ENCODE peak calls at places on chromosomes 12 and 14, in seven cellular contexts. Z, K, L, N, S, X and C are unnamed samples.
A peak's percentile ranks its signal among the peaks of the same experiment; 100 is the strongest.

GRCh38 chr14:81571437-81571836 is 37.8 kb upstream of the SEL1L start:
- DNase-seq in L (no peak), X (no peak), N (no peak), K (no peak), Z (no peak), S (no peak), C (no peak)

GRCh38 chr14:104749111-104749649 is 3.8 kb upstream of the SIVA1 start:
- DNase-seq in L (peak; percentile 43), Z (no peak), X (no peak), K (peak; percentile 52), N (no peak), S (no peak), C (peak; percentile 48)

GRCh38 chr12:115160290-115161108 is 476.5 kb upstream of the TBX3 start:
- DNase-seq in L (no peak), K (no peak), Z (no peak), S (no peak), X (no peak), N (no peak), C (no peak)

GRCh38 chr14:75418779-75419768 is 8.7 kb upstream of the JDP2 start:
- DNase-seq in K (no peak), X (no peak), N (no peak), S (no peak), Z (no peak), L (peak; percentile 74), C (no peak)

GRCh38 chr14:99415496-99416281 is 65.0 kb downstream of the SETD3 start:
- DNase-seq in Z (peak; percentile 81), N (peak; percentile 38), S (peak; percentile 54), L (peak; percentile 84), K (no peak), X (peak; percentile 56), C (peak; percentile 81)

GRCh38 chr12:113949321-113950305 is 16.5 kb downstream of the RBM19 start:
- DNase-seq in K (no peak), L (no peak), N (no peak), Z (no peak), S (no peak), X (no peak), C (no peak)

GRCh38 chr12:7609480-7609879 is 56.2 kb downstream of the APOBEC1 start:
- DNase-seq in X (no peak), K (no peak), S (no peak), N (no peak), Z (no peak), L (no peak), C (no peak)

GRCh38 chr14:91324606-91324950 is 80.1 kb upstream of the GPR68 start:
- DNase-seq in X (no peak), K (no peak), S (no peak), Z (no peak), N (no peak), L (no peak), C (no peak)

GRCh38 chr12:123602651-123603195 is 824 bp downstream of the DDX55 start:
- DNase-seq in K (no peak), X (no peak), S (no peak), L (peak; percentile 27), Z (no peak), N (no peak), C (no peak)

GRCh38 chr12:78149459-78149858 is 318.8 kb downstream of the NAV3 start:
- DNase-seq in K (no peak), N (peak; percentile 21), X (no peak), S (no peak), L (no peak), Z (no peak), C (no peak)

GRCh38 chr12:6605425-6606330 is 1.5 kb downstream of the CHD4 start:
- DNase-seq in K (no peak), N (no peak), X (no peak), L (peak; percentile 52), Z (no peak), S (no peak), C (no peak)

GRCh38 chr14:68976160-68977067 is 2.7 kb downstream of the ACTN1 start:
- DNase-seq in Z (no peak), L (no peak), S (no peak), K (no peak), N (peak; percentile 75), X (no peak), C (no peak)

GRCh38 chr12:117189725-117190209 is 503 bp downstream of the FBXO21 start:
- DNase-seq in S (peak; percentile 19), K (no peak), N (peak; percentile 25), X (no peak), Z (no peak), L (peak; percentile 62), C (no peak)

GRCh38 chr12:18250313-18250916 is 10.9 kb upstream of the PIK3C2G start:
- DNase-seq in N (peak; percentile 40), S (peak; percentile 23), L (peak; percentile 60), X (peak; percentile 44), K (no peak), Z (peak; percentile 52), C (peak; percentile 76)

GRCh38 chr12:22360772-22361171 is 26.3 kb upstream of the ST8SIA1 start:
- DNase-seq in S (no peak), K (no peak), X (no peak), Z (no peak), N (no peak), L (no peak), C (no peak)

GRCh38 chr12:52147367-52147972 is 44.3 kb downstream of the KRT80 start:
- DNase-seq in K (peak; percentile 81), X (peak; percentile 97), L (no peak), S (no peak), Z (peak; percentile 88), N (peak; percentile 87), C (peak; percentile 88)

GRCh38 chr12:19945559-19946485 is 422.5 kb upstream of the PDE3A start:
- DNase-seq in Z (no peak), L (no peak), X (no peak), N (no peak), K (no peak), S (no peak), C (no peak)

GRCh38 chr12:30573145-30573544 is 122.5 kb downstream of the IPO8 start:
- DNase-seq in K (no peak), L (no peak), N (no peak), X (no peak), S (no peak), Z (no peak), C (no peak)

GRCh38 chr12:129696405-129696804 is 207.4 kb downstream of the TMEM132D start:
- DNase-seq in L (no peak), Z (no peak), X (no peak), N (no peak), S (no peak), K (no peak), C (no peak)

GRCh38 chr12:98154850-98155249 is 360.5 kb upstream of the TMPO start:
- DNase-seq in K (no peak), L (peak; percentile 53), Z (no peak), X (no peak), N (no peak), S (peak; percentile 20), C (peak; percentile 15)

GRCh38 chr12:23816394-23816851 is 133.0 kb downstream of the SOX5 start:
- DNase-seq in K (no peak), N (no peak), S (no peak), L (no peak), Z (no peak), X (no peak), C (no peak)

GRCh38 chr12:78146365-78146772 is 315.7 kb downstream of the NAV3 start:
- DNase-seq in X (peak; percentile 5), N (no peak), L (peak; percentile 61), K (no peak), S (no peak), Z (peak; percentile 15), C (peak; percentile 26)

GRCh38 chr14:86934196-86934595 is 1058.8 kb downstream of the GALC start:
- DNase-seq in K (no peak), S (no peak), L (no peak), X (no peak), N (no peak), Z (no peak), C (no peak)

GRCh38 chr12:66144796-66145754 is 14.5 kb upstream of the LLPH start:
- DNase-seq in L (peak; percentile 44), Z (peak; percentile 30), K (no peak), S (no peak), X (peak; percentile 46), N (peak; percentile 52), C (peak; percentile 43)

GRCh38 chr12:47377414-47378221 is 297.9 kb upstream of the AMIGO2 start:
- DNase-seq in X (peak; percentile 98), K (peak; percentile 91), Z (peak; percentile 76), N (peak; percentile 99), L (no peak), S (no peak), C (peak; percentile 97)

GRCh38 chr12:5785601-5786000 is 159.5 kb downstream of the ANO2 start:
- DNase-seq in N (no peak), K (no peak), S (no peak), L (no peak), X (no peak), Z (no peak), C (no peak)

GRCh38 chr14:88785911-88786310 is 6.8 kb downstream of the EML5 start:
- DNase-seq in L (no peak), X (no peak), N (no peak), Z (no peak), K (no peak), S (no peak), C (no peak)

GRCh38 chr12:113749433-113749815 is 216.7 kb downstream of the RBM19 start:
- DNase-seq in Z (no peak), K (no peak), X (no peak), N (no peak), S (no peak), L (no peak), C (no peak)

GRCh38 chr12:55899035-55899434 is 28.7 kb downstream of the PYM1 start:
- DNase-seq in X (no peak), N (no peak), S (no peak), K (no peak), L (no peak), Z (peak; percentile 22), C (no peak)

GRCh38 chr14:71319646-71320045 is 412.4 kb downstream of the PCNX1 start:
- DNase-seq in X (no peak), N (peak; percentile 17), Z (no peak), L (peak; percentile 51), S (peak; percentile 8), K (no peak), C (no peak)
- TF ChIP-seq CTCF in X (no peak), N (no peak), Z (no peak), L (peak; percentile 37), S (no peak), K (no peak), C (no peak)

GRCh38 chr12:82470906-82471512 is 112.7 kb downstream of the METTL25 start:
- DNase-seq in L (no peak), Z (no peak), K (no peak), S (no peak), N (no peak), X (no peak), C (no peak)
- TF ChIP-seq CTCF in L (no peak), Z (no peak), K (no peak), S (no peak), N (no peak), X (no peak), C (no peak)

DNA sequence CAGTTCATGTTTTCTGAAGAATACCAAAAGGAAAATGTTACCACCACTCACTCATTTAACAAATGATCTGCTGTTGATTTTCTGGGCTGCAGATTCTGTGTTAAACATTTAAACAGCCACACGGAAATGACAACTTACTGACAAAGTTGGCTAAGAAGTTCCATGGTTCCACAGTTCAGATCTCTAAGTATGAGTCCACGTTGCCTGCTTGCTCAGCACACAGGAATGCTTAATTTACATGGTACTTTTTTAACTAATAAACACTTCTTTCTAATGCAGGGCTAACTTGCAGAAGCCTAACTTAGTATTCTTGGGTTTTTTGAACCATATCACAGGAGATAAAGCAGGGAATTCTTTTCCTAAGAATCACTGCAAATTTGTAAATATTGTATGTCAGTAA is 34.7 kb downstream of the PTGER2 start:
- DNase-seq in N (no peak), X (no peak), K (no peak), S (no peak), L (no peak), Z (no peak), C (no peak)
- TF ChIP-seq CTCF in N (no peak), X (no peak), K (no peak), S (no peak), L (no peak), Z (no peak), C (no peak)

GRCh38 chr14:92596328-92596943 is 82.9 kb downstream of the RIN3 start:
- DNase-seq in Z (no peak), L (no peak), N (no peak), S (no peak), X (no peak), K (no peak), C (no peak)
- TF ChIP-seq CTCF in Z (no peak), L (no peak), N (no peak), S (no peak), X (no peak), K (no peak), C (no peak)